ENCODE peak calls at places on chromosomes 2 and 18, in five cellular contexts. P is pancreas, Y is adrenal gland, F is left ventricle myocardium inferior, J is IMR-90. D is an unnamed sample. For H3K9me3, the result is how much of the 10 kb centered on the place peaks cover.

GRCh38 chr2:66985901-66986300 is 411.2 kb upstream of the ETAA1 start:
- DNase-seq in Y (no peak), F (no peak), P (no peak), J (peak), D (no peak)

GRCh38 chr2:20326163-20326780 is 24.4 kb downstream of the PUM2 start:
- DNase-seq in F (no peak), J (peak), Y (peak), P (peak), D (no peak)

GRCh38 chr2:219331560-219332213 is 857 bp downstream of the RESP18 start:
- DNase-seq in P (no peak), Y (no peak), F (peak), J (peak), D (no peak)

GRCh38 chr2:20868377-20868776 is 45.5 kb upstream of the LDAH start:
- DNase-seq in Y (no peak), P (no peak), J (no peak), F (no peak), D (no peak)

GRCh38 chr18:79924814-79925655 is 26.4 kb downstream of the SLC66A2 start:
- DNase-seq in Y (peak), F (no peak), P (peak), J (no peak), D (peak)

GRCh38 chr18:23056315-23056714 is 79.0 kb upstream of the CABLES1 start:
- DNase-seq in J (no peak), F (no peak), P (no peak), Y (no peak), D (no peak)

GRCh38 chr18:38077219-38077618 is 511.6 kb upstream of the CELF4 start:
- DNase-seq in Y (no peak), J (no peak), F (no peak), P (no peak), D (no peak)

GRCh38 chr2:231869704-231870103 is 56.5 kb downstream of the NPPC start:
- DNase-seq in J (no peak), F (no peak), Y (no peak), P (no peak), D (no peak)

GRCh38 chr2:4420032-4420431 is 716.7 kb downstream of the DCDC2C start:
- DNase-seq in F (no peak), Y (no peak), P (no peak), J (no peak), D (no peak)

GRCh38 chr18:71001597-71001996 is 712.8 kb downstream of the SOCS6 start:
- DNase-seq in P (no peak), J (no peak), Y (no peak), F (no peak), D (no peak)

GRCh38 chr18:38362286-38362792 is 796.7 kb upstream of the CELF4 start:
- DNase-seq in P (no peak), Y (no peak), J (no peak), F (no peak), D (no peak)

GRCh38 chr2:42854207-42854818 is 61.9 kb upstream of the HAAO start:
- DNase-seq in P (no peak), Y (peak), J (peak), F (peak), D (no peak)

GRCh38 chr2:51053213-51053612 is 21.3 kb upstream of the NRXN1 start:
- DNase-seq in J (no peak), Y (no peak), P (no peak), F (no peak), D (no peak)
- H3K4me3 ChIP-seq in J (no peak), Y (no peak), P (no peak), F (no peak), D (no peak)

GRCh38 chr2:239735131-239735828 is 289.9 kb downstream of the NDUFA10 start:
- DNase-seq in J (no peak), F (no peak), P (no peak), Y (no peak), D (no peak)
- TF ChIP-seq CTCF in J (no peak), F (no peak), P (no peak), Y (no peak), D (no peak)

GRCh38 chr2:181682795-181683517 is 2.6 kb upstream of the NEUROD1 start:
- DNase-seq in Y (no peak), F (no peak), P (no peak), J (no peak), D (no peak)

GRCh38 chr2:181680055-181680936 is at the start of gene NEUROD1:
- DNase-seq in P (peak), F (no peak), Y (no peak), J (no peak), D (no peak)

GRCh38 chr2:181682026-181682789 is 1.9 kb upstream of the NEUROD1 start:
- DNase-seq in Y (no peak), J (no peak), P (no peak), F (no peak), D (no peak)

GRCh38 chr2:181679544-181679979 is 755 bp downstream of the NEUROD1 start:
- DNase-seq in Y (no peak), J (no peak), P (no peak), F (no peak), D (no peak)

DNA sequence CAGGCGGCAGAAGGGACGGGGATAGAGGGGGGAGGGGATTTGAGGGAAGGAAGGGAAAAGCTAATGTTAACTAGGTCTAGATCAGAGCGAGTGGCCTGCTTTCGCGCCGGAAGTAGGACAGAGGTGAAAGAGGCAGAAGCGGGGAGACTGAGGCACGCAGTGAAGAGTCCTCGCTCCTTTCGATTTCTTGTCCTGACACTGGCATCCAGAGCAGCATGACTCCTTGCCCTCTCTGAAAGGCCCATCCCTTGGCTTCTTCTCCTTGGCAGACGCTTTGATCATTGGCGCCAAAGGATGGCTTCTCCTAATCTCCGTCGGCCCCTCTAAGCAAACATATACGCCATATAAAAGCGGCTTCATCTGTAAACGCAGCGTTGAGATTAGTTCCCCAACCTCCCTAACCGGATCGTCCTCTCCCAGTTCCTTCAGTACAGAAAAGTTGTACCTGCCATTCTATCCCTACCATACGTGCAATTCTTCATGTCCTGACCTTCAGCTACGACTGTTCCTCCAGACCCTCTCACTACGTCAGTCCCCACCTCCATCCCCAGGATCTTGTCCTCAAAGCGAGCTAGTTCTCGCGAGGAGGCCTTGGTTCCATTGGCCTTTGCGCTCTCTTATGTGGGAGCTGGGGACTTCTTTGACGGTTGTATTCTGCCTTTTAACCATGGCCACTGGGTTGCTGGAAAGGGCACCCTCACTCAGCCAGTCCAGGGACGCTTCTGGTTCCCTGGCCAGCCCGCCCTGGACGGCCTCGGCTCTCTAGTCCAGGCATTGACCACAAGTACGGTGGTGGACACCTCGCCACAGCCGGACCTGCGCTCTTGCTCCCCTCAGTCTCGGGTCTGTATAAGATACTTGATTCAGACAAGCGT is 857 bp upstream of the NEUROD1 start:
- DNase-seq in J (no peak), P (no peak), Y (no peak), F (no peak), D (no peak)
- H3K9me3 ChIP-seq in J (under half), P (under half), Y (under half), F (under half), D (under half)

GRCh38 chr2:27303093-27304025 is 4.9 kb downstream of the UCN start:
- DNase-seq in Y (peak), P (peak), F (no peak), J (peak), D (no peak)
- H3K4me3 ChIP-seq in Y (no peak), P (no peak), F (peak), J (no peak), D (peak)

GRCh38 chr18:49059028-49059670 is 108.4 kb upstream of the SMAD7 start:
- DNase-seq in J (peak), Y (no peak), P (no peak), F (no peak), D (no peak)
- TF ChIP-seq CTCF in J (peak), Y (no peak), P (no peak), F (peak), D (no peak)

DNA sequence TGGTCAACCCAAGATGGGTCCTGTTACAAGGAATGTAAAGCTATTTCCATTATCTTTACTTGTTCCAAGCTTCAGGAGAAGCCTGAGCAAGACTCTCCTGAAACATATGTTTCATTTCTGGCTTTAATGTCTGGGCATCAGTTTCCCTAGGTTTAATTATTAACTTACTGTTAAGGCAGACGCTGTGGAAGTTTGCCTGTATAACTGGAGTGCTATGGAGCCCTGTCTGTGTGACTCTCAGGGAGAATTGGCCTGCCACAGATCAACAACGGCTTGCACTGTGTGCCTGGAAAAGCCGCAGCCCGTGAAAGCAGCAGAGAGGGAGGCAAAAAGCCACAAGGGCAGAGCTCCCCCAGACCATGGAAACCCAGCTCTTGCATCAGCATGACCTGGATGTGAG is 22.1 kb upstream of the LONRF2 start:
- DNase-seq in F (no peak), J (no peak), Y (no peak), P (peak), D (no peak)
- H3K9me3 ChIP-seq in F (under half), J (under half), Y (under half), P (under half), D (under half)

GRCh38 chr2:105394951-105395611 is 3.8 kb downstream of the FHL2 start:
- DNase-seq in P (no peak), J (peak), F (no peak), Y (no peak), D (no peak)

GRCh38 chr2:105393373-105394055 is 5.3 kb downstream of the FHL2 start:
- DNase-seq in P (no peak), J (peak), Y (no peak), F (peak), D (no peak)

GRCh38 chr2:105396254-105397024 is 2.4 kb downstream of the FHL2 start:
- DNase-seq in Y (peak), J (peak), F (no peak), P (no peak), D (no peak)

GRCh38 chr2:105397025-105397722 is 1.7 kb downstream of the FHL2 start:
- DNase-seq in P (no peak), F (no peak), Y (no peak), J (no peak), D (no peak)

GRCh38 chr2:105395691-105396090 is 3.2 kb downstream of the FHL2 start:
- DNase-seq in F (no peak), P (no peak), J (no peak), Y (no peak), D (no peak)
- H3K4me3 ChIP-seq in F (no peak), P (no peak), J (peak), Y (no peak), D (no peak)

DNA sequence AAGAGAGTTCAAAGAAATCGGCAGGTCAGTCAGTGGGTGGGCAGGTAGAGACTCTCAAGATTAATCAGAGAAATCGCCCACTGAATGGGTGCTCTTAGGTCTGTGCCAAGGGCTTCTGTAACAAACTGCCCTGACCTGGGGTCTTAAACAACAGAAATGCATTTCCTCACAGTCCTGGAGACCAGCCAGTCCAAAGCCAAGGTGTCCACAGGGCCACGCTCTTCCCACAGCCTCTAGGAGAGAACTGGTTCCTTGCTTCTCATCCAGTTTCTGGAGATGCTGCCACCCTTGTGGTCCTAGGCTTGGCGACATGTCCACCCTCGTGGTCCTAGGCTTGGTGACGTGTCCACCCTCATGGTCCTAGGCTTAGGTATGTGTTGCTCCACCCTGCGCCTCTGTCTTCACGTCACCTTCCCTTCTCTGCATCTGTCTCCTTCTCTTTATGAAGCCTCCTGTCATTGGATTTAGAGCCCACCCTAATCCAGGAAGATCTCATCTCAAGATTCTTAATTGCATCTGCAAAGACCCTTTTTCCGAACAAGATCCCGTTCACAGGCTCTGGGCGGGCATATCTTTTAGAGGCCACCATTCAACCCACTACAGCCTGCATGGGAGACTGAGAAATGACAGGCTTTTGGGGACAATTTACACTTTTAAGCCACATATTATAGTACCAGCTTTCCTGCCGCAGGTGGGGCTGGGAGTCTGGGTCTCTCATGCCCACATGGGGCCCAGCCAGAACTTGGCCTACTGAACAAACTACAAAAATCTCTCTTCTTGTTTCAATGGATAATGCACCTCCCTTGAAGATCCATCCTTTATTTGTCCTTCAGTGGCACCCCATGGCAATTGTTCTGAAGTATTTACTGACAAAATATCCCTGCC is 161.3 kb downstream of the ASB1 start:
- DNase-seq in P (no peak), F (no peak), J (no peak), Y (no peak), D (no peak)
- TF ChIP-seq CTCF in P (no peak), F (no peak), J (no peak), Y (no peak), D (no peak)

DNA sequence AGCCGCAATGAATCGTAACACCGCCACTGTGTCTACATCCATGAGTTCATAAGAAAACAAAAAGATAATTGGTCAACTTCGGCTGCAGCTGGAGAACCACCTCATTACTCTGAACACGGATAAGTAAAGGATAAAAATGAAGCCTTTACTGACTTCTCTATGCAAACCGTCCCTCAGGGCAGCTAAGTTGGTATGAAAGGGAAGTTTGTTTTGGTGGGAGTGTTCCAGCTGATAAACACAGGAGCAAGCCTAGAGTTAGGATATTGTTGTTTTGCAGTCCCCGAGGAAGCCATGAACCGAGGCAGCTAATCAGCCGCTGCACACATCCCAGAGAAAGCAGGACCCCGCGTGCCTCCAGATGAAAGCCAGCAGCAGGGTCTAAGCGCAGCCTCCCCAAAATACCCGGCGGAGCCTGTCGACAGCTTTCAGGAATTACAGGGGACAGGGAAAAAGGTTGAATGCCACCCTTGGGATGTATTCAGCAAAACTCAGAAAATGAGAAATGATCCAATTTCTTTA is 279.3 kb downstream of the NDUFA10 start:
- DNase-seq in F (no peak), Y (no peak), P (no peak), J (no peak), D (no peak)
- H3K9me3 ChIP-seq in F (under half), Y (under half), P (under half), J (under half), D (under half)

GRCh38 chr2:62577994-62578836 is 72.2 kb upstream of the TMEM17 start:
- DNase-seq in F (no peak), Y (peak), P (peak), J (peak), D (no peak)
- H3K4me3 ChIP-seq in F (no peak), Y (no peak), P (no peak), J (no peak), D (no peak)

D was measured in left lung.